ENCODE peak calls at places on chromosome 21, in four cellular contexts. X is foreskin fibroblast, W is breast epithelium, F is cardiac fibroblast. L is an unnamed sample.

GRCh38 chr21:21045538-21045937 is 47.3 kb downstream of the NCAM2 start:
- DNase-seq in X (peak), W (no peak), F (peak), L (peak)

GRCh38 chr21:34511154-34511553 is 856 bp downstream of the KCNE1 start:
- DNase-seq in X (no peak), F (peak), W (no peak), L (peak)

GRCh38 chr21:45640001-45640887 is 3.3 kb upstream of the PCBP3 start:
- DNase-seq in X (no peak), F (no peak), W (no peak), L (no peak)

GRCh38 chr21:29187939-29188338 is 57.5 kb downstream of the MAP3K7CL start:
- DNase-seq in F (peak), W (no peak), X (peak), L (peak)

GRCh38 chr21:44803651-44804050 is 2.0 kb upstream of the UBE2G2 start:
- DNase-seq in W (no peak), F (no peak), X (no peak), L (no peak)

GRCh38 chr21:25878334-25878733 is 143.6 kb downstream of the GABPA start:
- DNase-seq in F (peak), X (no peak), W (no peak), L (no peak)

GRCh38 chr21:46065215-46065992 is 32.5 kb upstream of the COL6A2 start:
- DNase-seq in W (peak), X (no peak), F (peak), L (peak)

GRCh38 chr21:46441961-46442498 is 16.7 kb upstream of the DIP2A start:
- DNase-seq in W (no peak), F (no peak), X (no peak), L (no peak)

GRCh38 chr21:40839551-40839950 is 7.4 kb downstream of the DSCAM start:
- DNase-seq in F (no peak), X (no peak), W (no peak), L (no peak)

GRCh38 chr21:46492851-46493250 is 34.2 kb downstream of the DIP2A start:
- DNase-seq in X (no peak), W (no peak), F (no peak), L (no peak)

GRCh38 chr21:45405819-45406762 is 1.1 kb downstream of the COL18A1 start:
- DNase-seq in F (peak), X (no peak), W (no peak), L (peak)

GRCh38 chr21:15195104-15195503 is 130.3 kb upstream of the NRIP1 start:
- DNase-seq in W (no peak), F (no peak), X (no peak), L (no peak)

GRCh38 chr21:29115899-29116298 is 14.5 kb upstream of the MAP3K7CL start:
- DNase-seq in F (no peak), W (no peak), X (no peak), L (no peak)

DNA sequence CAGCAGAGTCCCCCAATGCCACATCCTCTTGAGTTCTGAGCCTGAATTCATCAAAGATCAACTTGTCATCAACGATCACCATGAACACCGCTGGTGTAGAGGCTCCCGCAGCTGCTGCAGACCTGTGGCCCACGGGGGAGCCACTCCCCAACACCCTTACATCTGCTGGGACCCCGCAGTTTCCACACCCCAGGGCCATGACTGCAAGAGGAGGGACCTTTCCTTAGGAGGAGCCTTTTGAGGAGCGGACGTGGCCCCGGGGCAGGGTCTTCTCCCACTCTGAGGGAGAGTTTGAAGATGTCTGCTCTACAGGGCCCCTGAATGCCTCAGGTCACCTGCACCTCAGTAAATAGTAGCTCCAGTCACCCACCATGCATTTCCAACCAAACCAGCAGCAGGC is 2.7 kb downstream of the PRDM15 start:
- DNase-seq in X (no peak), F (no peak), W (no peak), L (no peak)
- H3K4me3 ChIP-seq in X (no peak), F (no peak), W (no peak), L (no peak)

GRCh38 chr21:30463713-30464112 is 16.5 kb downstream of the KRTAP19-1 start:
- DNase-seq in X (no peak), W (no peak), F (no peak), L (peak)
- TF ChIP-seq CTCF in X (peak), W (peak), F (peak), L (peak)

DNA sequence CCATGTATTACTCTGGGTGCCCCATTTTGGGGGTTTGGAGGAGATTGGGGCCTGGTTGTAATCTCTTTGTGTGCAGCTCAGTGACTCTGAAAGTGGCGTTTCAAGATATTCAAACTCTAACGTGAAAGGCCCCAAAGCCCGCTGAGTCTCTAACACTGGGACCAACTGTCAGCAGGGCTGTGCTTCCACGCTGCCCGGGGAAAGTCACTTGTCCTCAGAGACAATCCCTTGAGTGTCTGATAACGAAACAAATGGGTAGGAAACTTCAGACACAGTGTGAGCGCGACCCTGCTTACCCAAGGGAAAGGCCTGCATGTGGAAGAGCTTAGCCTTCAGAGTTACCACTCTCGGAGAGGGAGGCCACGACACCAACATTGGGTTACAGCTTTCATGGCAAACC is 832 bp downstream of the UBASH3A start:
- DNase-seq in X (no peak), F (no peak), W (no peak), L (no peak)
- H3K4me3 ChIP-seq in X (no peak), F (no peak), W (no peak), L (no peak)

DNA sequence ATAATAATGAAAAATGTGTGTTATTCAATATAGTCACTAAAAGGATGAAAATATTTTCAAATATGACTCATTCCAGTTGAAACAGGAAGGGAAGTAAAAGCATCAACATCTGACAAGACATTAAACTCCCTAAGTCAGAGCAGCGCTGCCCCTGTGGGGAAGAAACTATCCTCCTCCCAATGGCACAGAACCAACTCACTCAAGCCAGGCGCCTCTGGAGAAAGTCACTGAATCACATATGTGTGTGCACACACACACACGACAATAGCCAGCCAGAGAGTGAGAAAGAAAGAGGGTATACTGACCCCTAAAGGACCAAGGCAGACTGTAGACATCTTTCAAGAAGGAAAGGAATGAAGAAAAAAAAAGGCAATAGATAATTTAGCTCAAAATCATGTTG is 126.9 kb downstream of the SETD4 start:
- DNase-seq in F (peak), X (peak), W (no peak), L (peak)
- TF ChIP-seq CTCF in F (peak), X (peak), W (no peak), L (peak)

DNA sequence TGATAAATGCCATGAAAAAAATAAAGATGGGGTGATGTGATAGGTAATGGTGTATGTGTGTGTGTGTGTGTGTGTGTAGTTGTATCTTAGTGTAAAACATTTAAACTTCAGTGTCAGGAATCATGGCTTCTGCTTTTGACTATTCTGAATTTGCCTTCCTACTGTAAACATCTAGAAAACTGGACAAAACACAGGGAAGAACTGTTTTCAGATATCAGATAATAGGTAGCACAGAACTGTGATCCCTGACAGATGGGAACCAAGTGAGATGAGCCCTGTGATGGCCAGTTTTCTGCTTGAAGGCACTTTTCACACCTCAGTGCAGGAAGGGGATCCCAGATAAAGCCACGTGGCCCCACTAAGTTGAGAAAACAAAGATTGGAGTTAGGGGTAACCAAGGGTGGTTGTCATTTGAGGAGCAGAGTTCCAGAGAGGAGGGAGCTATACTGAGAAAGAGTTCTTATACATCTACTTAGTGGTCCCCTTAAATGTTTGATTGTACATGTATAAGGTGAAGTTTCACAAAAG is 17.3 kb downstream of the DYRK1A start:
- DNase-seq in F (no peak), W (no peak), X (no peak), L (no peak)
- H3K4me3 ChIP-seq in F (no peak), W (no peak), X (no peak), L (no peak)